ENCODE peak calls at places on chromosomes 5 and 9, in eight cellular contexts. B is mesothelial cell of epicardium; M is GM20000; L is GM13977; X is NCI-H146; J is endothelial cell of umbilical vein; O is activated naive CD8-positive, alpha-beta T cell treated with anti-CD3 and anti-CD28 coated beads, Interleukin-2, amount 50 U/mL, for 24 hours; Y is NCI-H2029. V is an unnamed sample.

GRCh38 chr9:133477992-133478850 is 678 bp downstream of the SLC2A6 start:
- DNase-seq in M (peak; percentile 77), J (peak; percentile 57), Y (no peak), X (peak; percentile 19), O (peak; percentile 41), L (peak; percentile 74), B (no peak), V (no peak)

GRCh38 chr5:125045647-125046046 is 299.2 kb upstream of the ZNF608 start:
- DNase-seq in O (no peak), J (peak; percentile 41), B (no peak), X (no peak), Y (no peak), M (no peak), L (no peak), V (no peak)

GRCh38 chr9:37951671-37952579 is 48.0 kb upstream of the SLC25A51 start:
- DNase-seq in X (no peak), L (no peak), J (no peak), Y (peak; percentile 30), B (no peak), M (no peak), O (no peak), V (no peak)

GRCh38 chr5:34045996-34046395 is 3.0 kb upstream of the C1QTNF3 start:
- DNase-seq in B (no peak), X (no peak), L (no peak), Y (peak; percentile 2), M (no peak), O (no peak), J (no peak), V (no peak)

GRCh38 chr9:137167752-137168574 is 1.9 kb downstream of the LRRC26 start:
- DNase-seq in M (peak; percentile 70), B (no peak), O (no peak), J (no peak), Y (peak; percentile 12), X (peak; percentile 78), L (peak; percentile 75), V (no peak)

GRCh38 chr9:134922066-134922931 is 4.6 kb upstream of the FCN1 start:
- DNase-seq in M (no peak), B (peak; percentile 32), O (no peak), X (no peak), J (no peak), L (no peak), Y (no peak), V (no peak)

GRCh38 chr9:88587885-88588628 is 53.1 kb downstream of the NXNL2 start:
- DNase-seq in O (no peak), X (no peak), J (no peak), B (no peak), M (no peak), L (no peak), Y (no peak), V (no peak)

GRCh38 chr5:73446631-73447233 is 1.8 kb downstream of the FOXD1 start:
- DNase-seq in J (no peak), L (no peak), O (peak; percentile 12), B (no peak), Y (no peak), X (peak; percentile 41), M (no peak), V (no peak)

GRCh38 chr5:173602423-173602822 is 14.0 kb downstream of the BOD1 start:
- DNase-seq in L (no peak), B (no peak), O (no peak), Y (no peak), X (no peak), J (no peak), M (no peak), V (no peak)

GRCh38 chr9:70601000-70601929 is 186.8 kb upstream of the KLF9 start:
- DNase-seq in B (peak; percentile 75), L (no peak), M (no peak), X (no peak), J (peak; percentile 90), Y (peak; percentile 96), O (no peak), V (peak; percentile 94)

GRCh38 chr9:27090716-27091115 is 18.3 kb upstream of the TEK start:
- DNase-seq in M (no peak), O (no peak), B (no peak), Y (no peak), X (no peak), J (no peak), L (no peak), V (no peak)

GRCh38 chr9:89664010-89664409 is 59.2 kb downstream of the GADD45G start:
- DNase-seq in B (no peak), J (no peak), O (no peak), Y (no peak), M (no peak), X (no peak), L (no peak), V (no peak)

GRCh38 chr5:136132087-136132486 is 558 bp upstream of the SMAD5 start:
- DNase-seq in J (no peak), B (no peak), Y (no peak), O (peak; percentile 7), M (peak; percentile 25), L (peak; percentile 23), X (no peak), V (no peak)

GRCh38 chr9:70427161-70427945 is 12.9 kb upstream of the KLF9 start:
- DNase-seq in Y (no peak), B (no peak), J (no peak), M (no peak), X (no peak), L (no peak), O (no peak), V (no peak)

GRCh38 chr5:158773151-158773550 is 326.6 kb downstream of the EBF1 start:
- DNase-seq in X (no peak), L (no peak), J (no peak), M (no peak), Y (no peak), O (no peak), B (no peak), V (no peak)

GRCh38 chr5:35815089-35815936 is 41.4 kb upstream of the IL7R start:
- DNase-seq in J (peak; percentile 59), Y (peak; percentile 10), O (no peak), M (no peak), X (peak; percentile 31), B (no peak), L (no peak), V (no peak)

GRCh38 chr9:22970434-22970975 is 523.9 kb downstream of the DMRTA1 start:
- DNase-seq in Y (no peak), J (no peak), O (no peak), X (no peak), B (no peak), L (no peak), M (no peak), V (no peak)

GRCh38 chr5:168165221-168165965 is 126.1 kb upstream of the WWC1 start:
- DNase-seq in X (peak; percentile 71), O (no peak), B (no peak), J (no peak), L (no peak), Y (peak; percentile 30), M (no peak), V (no peak)

GRCh38 chr5:159533197-159533596 is 202.9 kb upstream of the IL12B start:
- DNase-seq in X (no peak), J (no peak), M (no peak), Y (no peak), L (no peak), B (no peak), O (no peak), V (no peak)

GRCh38 chr5:13553896-13554295 is 390.6 kb downstream of the DNAH5 start:
- DNase-seq in M (no peak), O (no peak), X (no peak), J (peak; percentile 5), Y (no peak), B (peak; percentile 53), L (no peak), V (no peak)

GRCh38 chr5:10630126-10630525 is 66.3 kb downstream of the ANKRD33B start:
- DNase-seq in B (no peak), L (no peak), X (no peak), J (no peak), M (no peak), O (no peak), Y (no peak), V (no peak)

GRCh38 chr5:42057254-42057690 is 132.2 kb downstream of the FBXO4 start:
- DNase-seq in Y (peak; percentile 20), X (peak; percentile 28), B (peak; percentile 46), L (peak; percentile 50), O (peak; percentile 44), J (peak; percentile 51), M (peak; percentile 59), V (no peak)

GRCh38 chr5:2866622-2867372 is 115.3 kb upstream of the IRX2 start:
- DNase-seq in L (no peak), Y (no peak), O (no peak), J (no peak), X (no peak), B (no peak), M (no peak), V (no peak)

GRCh38 chr9:74772126-74772525 is 115.6 kb downstream of the TRPM6 start:
- DNase-seq in M (peak; percentile 11), B (no peak), L (peak; percentile 28), J (no peak), Y (no peak), O (no peak), X (no peak), V (no peak)

GRCh38 chr9:127140181-127140580 is 17.7 kb upstream of the ANGPTL2 start:
- DNase-seq in O (no peak), M (no peak), Y (no peak), L (no peak), J (no peak), B (no peak), X (no peak), V (peak; percentile 14)

GRCh38 chr5:121009058-121009457 is 545.0 kb downstream of the PRR16 start:
- DNase-seq in X (no peak), Y (no peak), L (no peak), M (no peak), J (no peak), O (no peak), B (no peak), V (no peak)

GRCh38 chr5:81630721-81631120 is 120.2 kb downstream of the SSBP2 start:
- DNase-seq in X (no peak), Y (no peak), L (no peak), J (no peak), B (no peak), M (no peak), O (no peak), V (no peak)

GRCh38 chr9:117772960-117773359 is 68.8 kb downstream of the TLR4 start:
- DNase-seq in Y (no peak), L (no peak), J (peak; percentile 11), O (no peak), X (no peak), M (no peak), B (no peak), V (no peak)

GRCh38 chr5:143826909-143827514 is 15.1 kb downstream of the HMHB1 start:
- DNase-seq in J (peak; percentile 15), L (peak; percentile 55), O (no peak), X (peak; percentile 46), M (peak; percentile 64), B (no peak), Y (peak; percentile 76), V (no peak)

GRCh38 chr9:26169684-26170083 is 491.4 kb upstream of the TUSC1 start:
- DNase-seq in M (no peak), Y (no peak), L (no peak), X (no peak), O (no peak), J (no peak), B (no peak), V (no peak)

GRCh38 chr9:137974746-137975526 is 97.4 kb downstream of the CACNA1B start:
- DNase-seq in J (no peak), L (no peak), M (no peak), B (peak; percentile 34), O (no peak), X (no peak), Y (no peak), V (no peak)

GRCh38 chr5:35087971-35088370 is 40.2 kb upstream of the AGXT2 start:
- DNase-seq in J (no peak), B (no peak), O (no peak), X (no peak), L (no peak), M (no peak), Y (no peak), V (no peak)

GRCh38 chr5:137450759-137451158 is 48.4 kb downstream of the SPOCK1 start:
- DNase-seq in M (no peak), J (no peak), B (no peak), Y (no peak), O (no peak), L (no peak), X (no peak), V (no peak)

GRCh38 chr9:71921190-71921814 is 9.9 kb downstream of the C9orf85 start:
- DNase-seq in B (no peak), J (no peak), O (no peak), L (no peak), X (no peak), M (no peak), Y (no peak), V (no peak)

V was measured in breast epithelium.